ENCODE peak calls at places on chromosome 6, in five cellular contexts. I, A, S, M and F are unnamed samples.

GRCh38 chr6:40856271-40856670 is 182.8 kb downstream of the UNC5CL start:
- DNase-seq in I (no peak), A (no peak), S (no peak), M (no peak), F (peak; percentile 1)

GRCh38 chr6:40947876-40948514 is 91.0 kb downstream of the UNC5CL start:
- DNase-seq in I (peak; percentile 34), A (peak; percentile 87), S (peak; percentile 52), M (peak; percentile 36), F (peak; percentile 58)

GRCh38 chr6:47131773-47132172 is 89.6 kb upstream of the ADGRF1 start:
- DNase-seq in I (no peak), A (no peak), S (no peak), M (no peak), F (peak; percentile 43)

GRCh38 chr6:81895511-81896185 is 143.2 kb upstream of the TENT5A start:
- DNase-seq in I (no peak), A (peak; percentile 67), S (no peak), M (no peak), F (peak; percentile 78)

GRCh38 chr6:56875961-56876360 is 78.9 kb upstream of the BEND6 start:
- DNase-seq in I (no peak), A (no peak), S (no peak), M (no peak), F (peak; percentile 47)

GRCh38 chr6:87692097-87692496 is 9.9 kb downstream of the AKIRIN2 start:
- DNase-seq in I (no peak), A (no peak), S (no peak), M (no peak), F (no peak)

GRCh38 chr6:79949235-79949634 is 1.9 kb upstream of the ELOVL4 start:
- DNase-seq in I (peak; percentile 79), A (peak; percentile 83), S (peak; percentile 71), M (peak; percentile 61), F (peak; percentile 81)

GRCh38 chr6:111992851-111993250 is 61.1 kb upstream of the CCN6 start:
- DNase-seq in I (no peak), A (peak; percentile 90), S (no peak), M (no peak), F (peak; percentile 83)

GRCh38 chr6:43982084-43982625 is 145.1 kb downstream of the MRPL14 start:
- DNase-seq in I (no peak), A (no peak), S (no peak), M (peak; percentile 12), F (no peak)

GRCh38 chr6:13488015-13488895 is 855 bp upstream of the GFOD1 start:
- DNase-seq in I (no peak), A (peak; percentile 54), S (no peak), M (peak; percentile 51), F (peak; percentile 61)